ENCODE peak calls at places on chromosome 16, in four cellular contexts. One of them, this sample, is unnamed.

GRCh38 chr16:1057252-1057932 is 15.2 kb upstream of the SSTR5 start:
- DNase-seq in cardiac fibroblast: peak; percentile 28
- DNase-seq in epithelial cell of esophagus: no peak
- DNase-seq in AG04449: no peak
- DNase-seq in this sample: no peak

GRCh38 chr16:25838724-25839186 is 147.0 kb downstream of the HS3ST4 start:
- DNase-seq in cardiac fibroblast: peak; percentile 62
- DNase-seq in epithelial cell of esophagus: peak; percentile 45
- DNase-seq in AG04449: peak; percentile 3
- DNase-seq in this sample: no peak

GRCh38 chr16:88013091-88013609 is 61.9 kb downstream of the BANP start:
- DNase-seq in AG04449: no peak
- DNase-seq in cardiac fibroblast: no peak
- DNase-seq in epithelial cell of esophagus: peak; percentile 58
- DNase-seq in this sample: peak; percentile 11

GRCh38 chr16:50245417-50246298 is 20.7 kb upstream of the ADCY7 start:
- DNase-seq in epithelial cell of esophagus: peak; percentile 92
- DNase-seq in cardiac fibroblast: peak; percentile 82
- DNase-seq in AG04449: no peak
- DNase-seq in this sample: peak; percentile 65

GRCh38 chr16:48101069-48101674 is 54.6 kb downstream of the ABCC12 start:
- DNase-seq in AG04449: no peak
- DNase-seq in epithelial cell of esophagus: peak; percentile 74
- DNase-seq in cardiac fibroblast: no peak
- DNase-seq in this sample: no peak

GRCh38 chr16:10519929-10520868 is 60.2 kb downstream of the EMP2 start:
- DNase-seq in AG04449: no peak
- DNase-seq in cardiac fibroblast: peak; percentile 25
- DNase-seq in epithelial cell of esophagus: peak; percentile 22
- DNase-seq in this sample: no peak

GRCh38 chr16:1980026-1980769 is 1.1 kb downstream of the NOXO1 start:
- DNase-seq in epithelial cell of esophagus: peak; percentile 26
- DNase-seq in AG04449: no peak
- DNase-seq in cardiac fibroblast: no peak
- DNase-seq in this sample: no peak

GRCh38 chr16:11256657-11257130 is 690 bp upstream of the SOCS1 start:
- DNase-seq in cardiac fibroblast: peak; percentile 61
- DNase-seq in AG04449: no peak
- DNase-seq in epithelial cell of esophagus: no peak
- DNase-seq in this sample: no peak

GRCh38 chr16:57735755-57736418 is at the start of gene KATNB1:
- DNase-seq in AG04449: no peak
- DNase-seq in epithelial cell of esophagus: no peak
- DNase-seq in cardiac fibroblast: no peak
- DNase-seq in this sample: no peak

GRCh38 chr16:11121909-11122692 is 133.9 kb downstream of the SOCS1 start:
- DNase-seq in cardiac fibroblast: no peak
- DNase-seq in AG04449: no peak
- DNase-seq in epithelial cell of esophagus: no peak
- DNase-seq in this sample: no peak

GRCh38 chr16:47461598-47462266 is 601 bp downstream of the PHKB start:
- DNase-seq in cardiac fibroblast: peak; percentile 64
- DNase-seq in AG04449: no peak
- DNase-seq in epithelial cell of esophagus: peak; percentile 78
- DNase-seq in this sample: no peak

GRCh38 chr16:15864939-15865338 is 8.1 kb upstream of the MYH11 start:
- DNase-seq in AG04449: no peak
- DNase-seq in cardiac fibroblast: no peak
- DNase-seq in epithelial cell of esophagus: no peak
- DNase-seq in this sample: no peak

GRCh38 chr16:46658925-46659324 is 30.1 kb downstream of the VPS35 start:
- DNase-seq in cardiac fibroblast: no peak
- DNase-seq in AG04449: no peak
- DNase-seq in epithelial cell of esophagus: no peak
- DNase-seq in this sample: peak; percentile 26

GRCh38 chr16:57446530-57447141 is 549 bp downstream of the CIAPIN1 start:
- DNase-seq in cardiac fibroblast: peak; percentile 48
- DNase-seq in epithelial cell of esophagus: peak; percentile 37
- DNase-seq in AG04449: no peak
- DNase-seq in this sample: no peak

GRCh38 chr16:85428899-85429775 is 184.0 kb upstream of the GSE1 start:
- DNase-seq in cardiac fibroblast: no peak
- DNase-seq in epithelial cell of esophagus: no peak
- DNase-seq in AG04449: no peak
- DNase-seq in this sample: peak; percentile 10

GRCh38 chr16:88569614-88569984 is 604 bp upstream of the ZC3H18 start:
- DNase-seq in AG04449: no peak
- DNase-seq in cardiac fibroblast: peak; percentile 16
- DNase-seq in epithelial cell of esophagus: peak; percentile 13
- DNase-seq in this sample: no peak

DNA sequence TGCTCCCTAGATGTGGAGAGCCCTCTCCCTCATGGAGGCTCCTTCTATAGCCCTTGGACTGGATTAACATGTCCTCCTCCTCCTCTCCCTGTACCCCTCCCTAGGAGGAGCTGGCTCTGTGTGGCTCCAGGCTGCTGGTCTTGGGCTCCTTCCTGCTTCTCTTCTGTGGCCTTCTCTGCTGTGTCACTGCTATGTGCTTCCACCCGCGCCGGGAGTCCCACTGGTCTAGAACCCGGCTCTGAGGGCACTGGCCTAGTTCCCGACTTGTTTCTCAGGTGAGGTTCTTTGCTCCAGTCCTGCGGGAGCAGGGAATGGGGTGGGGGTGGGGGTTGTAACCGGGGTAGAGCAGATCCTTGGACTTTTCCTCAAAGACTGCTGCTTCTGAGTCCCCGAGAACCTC is 2.4 kb upstream of the TAOK2 start:
- DNase-seq in AG04449: no peak
- DNase-seq in cardiac fibroblast: no peak
- DNase-seq in epithelial cell of esophagus: no peak
- DNase-seq in this sample: no peak
- TF ChIP-seq CTCF in AG04449: no peak
- TF ChIP-seq CTCF in cardiac fibroblast: no peak
- TF ChIP-seq CTCF in epithelial cell of esophagus: no peak
- TF ChIP-seq CTCF in this sample: no peak

GRCh38 chr16:67613808-67614207 is 31.1 kb upstream of the CARMIL2 start:
- DNase-seq in epithelial cell of esophagus: peak; percentile 23
- DNase-seq in AG04449: no peak
- DNase-seq in cardiac fibroblast: no peak
- DNase-seq in this sample: no peak
- TF ChIP-seq CTCF in epithelial cell of esophagus: no peak
- TF ChIP-seq CTCF in AG04449: no peak
- TF ChIP-seq CTCF in cardiac fibroblast: no peak
- TF ChIP-seq CTCF in this sample: no peak

DNA sequence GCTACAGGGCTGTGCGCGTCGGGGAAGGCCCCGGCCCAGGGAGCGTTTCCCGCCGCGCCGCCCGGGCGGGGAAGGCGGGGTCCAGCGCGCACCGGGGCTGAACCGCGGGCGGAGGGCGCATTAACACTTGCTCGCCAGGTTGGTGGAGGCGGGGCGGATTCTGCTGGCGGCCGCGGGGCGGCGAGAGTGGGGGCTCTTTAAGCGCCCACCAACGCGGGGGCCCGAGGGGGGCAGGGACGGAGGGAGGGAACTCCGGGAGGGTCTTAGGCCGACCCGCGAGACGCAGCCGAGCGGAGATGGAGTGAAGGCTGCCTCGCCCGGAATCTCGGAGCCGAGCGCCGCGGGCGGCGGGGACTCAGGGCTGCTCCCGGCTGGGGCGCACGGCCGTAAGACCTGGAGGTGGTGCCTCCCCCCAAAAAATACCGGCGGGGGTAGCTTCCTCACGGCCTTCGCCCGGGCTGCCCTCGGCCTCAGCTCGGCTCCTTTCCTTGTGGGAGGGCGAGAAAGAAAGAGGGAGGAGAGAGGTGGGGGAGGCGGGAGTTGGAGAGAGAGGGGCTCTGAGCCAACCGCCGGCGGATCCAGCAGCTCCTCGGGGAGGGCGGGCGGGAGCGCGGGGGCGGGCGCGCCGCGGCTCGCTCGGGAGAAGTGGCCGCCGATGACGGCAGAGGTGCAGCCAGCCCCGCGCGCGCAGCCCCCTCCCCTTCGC is 415 bp upstream of the FOXF1 start:
- DNase-seq in AG04449: no peak
- DNase-seq in epithelial cell of esophagus: no peak
- DNase-seq in cardiac fibroblast: peak; percentile 40
- DNase-seq in this sample: no peak
- TF ChIP-seq CTCF in AG04449: no peak
- TF ChIP-seq CTCF in epithelial cell of esophagus: no peak
- TF ChIP-seq CTCF in cardiac fibroblast: no peak
- TF ChIP-seq CTCF in this sample: no peak

DNA sequence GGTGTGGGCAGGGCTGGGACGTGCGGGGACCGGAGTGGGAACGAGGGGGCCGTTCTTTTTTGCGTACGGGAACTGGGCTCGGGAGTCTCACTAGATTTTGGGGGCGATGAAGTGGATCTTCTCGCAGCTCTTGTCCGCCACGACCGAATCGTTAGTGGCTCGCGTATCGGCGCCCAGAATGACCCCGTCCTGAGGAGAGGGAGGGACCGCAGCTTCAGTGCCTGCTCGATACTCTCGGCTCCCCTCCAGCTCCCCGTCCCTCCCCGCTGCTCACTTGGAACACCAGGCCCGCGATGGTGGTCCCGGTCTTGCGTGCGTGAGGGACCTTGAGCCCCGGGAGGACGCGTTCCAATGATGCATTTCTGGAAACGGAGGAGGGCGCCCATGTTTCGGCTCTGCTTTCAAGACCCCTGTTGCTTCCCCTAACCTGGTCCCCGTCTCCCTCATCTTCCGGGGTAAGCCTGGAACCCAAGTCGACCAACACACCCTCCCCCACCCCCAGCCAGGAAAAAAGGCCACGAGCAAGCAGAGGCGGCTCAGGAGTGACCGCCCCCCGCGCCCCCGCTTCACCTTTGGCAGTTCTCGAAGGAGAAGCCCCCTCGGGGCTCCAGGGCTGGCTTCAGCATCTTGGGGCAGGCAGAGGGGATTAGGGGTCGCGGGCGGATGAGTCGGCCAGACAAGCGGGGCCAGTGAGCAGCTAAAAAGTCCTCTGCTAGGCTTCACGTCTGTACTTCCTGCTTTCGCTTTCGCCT is at the start of gene PSMB10:
- DNase-seq in cardiac fibroblast: peak; percentile 70
- DNase-seq in AG04449: no peak
- DNase-seq in epithelial cell of esophagus: peak; percentile 59
- DNase-seq in this sample: peak; percentile 68
- TF ChIP-seq CTCF in cardiac fibroblast: no peak
- TF ChIP-seq CTCF in AG04449: no peak
- TF ChIP-seq CTCF in epithelial cell of esophagus: no peak
- TF ChIP-seq CTCF in this sample: no peak